ENCODE peak calls at places on chromosome 21, in seven cellular contexts. One of them, this sample, is unnamed.

GRCh38 chr21:31220567-31220966 is 123.5 kb downstream of the TIAM1 start:
- DNase-seq in activated gamma-delta T cell treated with anti-CD3 and anti-CD28 coated beads, Interleukin-2, amount 50 U/mL, for 16 hours: no peak
- DNase-seq in NCI-H446: no peak
- DNase-seq in kidney tubule cell: peak
- DNase-seq in DMS53: no peak
- DNase-seq in BJ: no peak
- DNase-seq in endothelial cell: no peak
- DNase-seq in this sample: no peak

GRCh38 chr21:21612446-21612845 is 614.2 kb downstream of the NCAM2 start:
- DNase-seq in kidney tubule cell: peak
- DNase-seq in BJ: peak
- DNase-seq in endothelial cell: no peak
- DNase-seq in NCI-H446: no peak
- DNase-seq in activated gamma-delta T cell treated with anti-CD3 and anti-CD28 coated beads, Interleukin-2, amount 50 U/mL, for 16 hours: no peak
- DNase-seq in DMS53: no peak
- DNase-seq in this sample: no peak

GRCh38 chr21:32015740-32016139 is 142.9 kb downstream of the HUNK start:
- DNase-seq in endothelial cell: no peak
- DNase-seq in kidney tubule cell: no peak
- DNase-seq in activated gamma-delta T cell treated with anti-CD3 and anti-CD28 coated beads, Interleukin-2, amount 50 U/mL, for 16 hours: no peak
- DNase-seq in BJ: no peak
- DNase-seq in NCI-H446: no peak
- DNase-seq in DMS53: no peak
- DNase-seq in this sample: no peak

GRCh38 chr21:46459356-46460112 is 843 bp downstream of the DIP2A start:
- DNase-seq in BJ: no peak
- DNase-seq in DMS53: peak
- DNase-seq in NCI-H446: no peak
- DNase-seq in kidney tubule cell: peak
- DNase-seq in activated gamma-delta T cell treated with anti-CD3 and anti-CD28 coated beads, Interleukin-2, amount 50 U/mL, for 16 hours: no peak
- DNase-seq in endothelial cell: peak
- DNase-seq in this sample: no peak

GRCh38 chr21:17402885-17403477 is 109.9 kb upstream of the CXADR start:
- DNase-seq in activated gamma-delta T cell treated with anti-CD3 and anti-CD28 coated beads, Interleukin-2, amount 50 U/mL, for 16 hours: no peak
- DNase-seq in DMS53: no peak
- DNase-seq in kidney tubule cell: no peak
- DNase-seq in endothelial cell: no peak
- DNase-seq in BJ: no peak
- DNase-seq in NCI-H446: peak
- DNase-seq in this sample: no peak

GRCh38 chr21:42153746-42154145 is 65.2 kb upstream of the ABCG1 start:
- DNase-seq in DMS53: no peak
- DNase-seq in activated gamma-delta T cell treated with anti-CD3 and anti-CD28 coated beads, Interleukin-2, amount 50 U/mL, for 16 hours: no peak
- DNase-seq in endothelial cell: no peak
- DNase-seq in kidney tubule cell: no peak
- DNase-seq in NCI-H446: no peak
- DNase-seq in BJ: no peak
- DNase-seq in this sample: no peak

GRCh38 chr21:41833138-41834115 is 45.7 kb downstream of the PRDM15 start:
- DNase-seq in NCI-H446: no peak
- DNase-seq in activated gamma-delta T cell treated with anti-CD3 and anti-CD28 coated beads, Interleukin-2, amount 50 U/mL, for 16 hours: no peak
- DNase-seq in kidney tubule cell: no peak
- DNase-seq in endothelial cell: no peak
- DNase-seq in BJ: no peak
- DNase-seq in DMS53: no peak
- DNase-seq in this sample: no peak

GRCh38 chr21:25421327-25422028 is 185.8 kb downstream of the MRPL39 start:
- DNase-seq in endothelial cell: peak
- DNase-seq in kidney tubule cell: peak
- DNase-seq in DMS53: peak
- DNase-seq in NCI-H446: peak
- DNase-seq in BJ: no peak
- DNase-seq in activated gamma-delta T cell treated with anti-CD3 and anti-CD28 coated beads, Interleukin-2, amount 50 U/mL, for 16 hours: peak
- DNase-seq in this sample: peak

GRCh38 chr21:39537571-39537970 is 75.2 kb upstream of the B3GALT5 start:
- DNase-seq in kidney tubule cell: peak
- DNase-seq in NCI-H446: no peak
- DNase-seq in BJ: no peak
- DNase-seq in DMS53: peak
- DNase-seq in activated gamma-delta T cell treated with anti-CD3 and anti-CD28 coated beads, Interleukin-2, amount 50 U/mL, for 16 hours: no peak
- DNase-seq in endothelial cell: no peak
- DNase-seq in this sample: no peak

GRCh38 chr21:40793057-40793456 is 53.9 kb downstream of the DSCAM start:
- DNase-seq in activated gamma-delta T cell treated with anti-CD3 and anti-CD28 coated beads, Interleukin-2, amount 50 U/mL, for 16 hours: no peak
- DNase-seq in DMS53: no peak
- DNase-seq in BJ: peak
- DNase-seq in kidney tubule cell: no peak
- DNase-seq in NCI-H446: peak
- DNase-seq in endothelial cell: no peak
- DNase-seq in this sample: no peak

GRCh38 chr21:41614456-41615010 is 106.6 kb upstream of the TMPRSS2 start:
- DNase-seq in DMS53: no peak
- DNase-seq in activated gamma-delta T cell treated with anti-CD3 and anti-CD28 coated beads, Interleukin-2, amount 50 U/mL, for 16 hours: no peak
- DNase-seq in kidney tubule cell: peak
- DNase-seq in BJ: no peak
- DNase-seq in NCI-H446: no peak
- DNase-seq in endothelial cell: no peak
- DNase-seq in this sample: no peak

GRCh38 chr21:36849461-36849860 is 117.0 kb downstream of the HLCS start:
- DNase-seq in kidney tubule cell: no peak
- DNase-seq in activated gamma-delta T cell treated with anti-CD3 and anti-CD28 coated beads, Interleukin-2, amount 50 U/mL, for 16 hours: no peak
- DNase-seq in NCI-H446: no peak
- DNase-seq in endothelial cell: no peak
- DNase-seq in BJ: no peak
- DNase-seq in DMS53: peak
- DNase-seq in this sample: no peak

GRCh38 chr21:27580276-27580675 is 613.4 kb upstream of the ADAMTS5 start:
- DNase-seq in kidney tubule cell: peak
- DNase-seq in NCI-H446: no peak
- DNase-seq in DMS53: no peak
- DNase-seq in BJ: no peak
- DNase-seq in endothelial cell: no peak
- DNase-seq in activated gamma-delta T cell treated with anti-CD3 and anti-CD28 coated beads, Interleukin-2, amount 50 U/mL, for 16 hours: no peak
- DNase-seq in this sample: no peak

GRCh38 chr21:28509031-28509430 is 483.6 kb downstream of the LTN1 start:
- DNase-seq in kidney tubule cell: no peak
- DNase-seq in BJ: no peak
- DNase-seq in activated gamma-delta T cell treated with anti-CD3 and anti-CD28 coated beads, Interleukin-2, amount 50 U/mL, for 16 hours: no peak
- DNase-seq in NCI-H446: no peak
- DNase-seq in endothelial cell: no peak
- DNase-seq in DMS53: peak
- DNase-seq in this sample: no peak

GRCh38 chr21:45309069-45309521 is 21.4 kb upstream of the POFUT2 start:
- DNase-seq in BJ: no peak
- DNase-seq in NCI-H446: no peak
- DNase-seq in kidney tubule cell: peak
- DNase-seq in endothelial cell: peak
- DNase-seq in DMS53: peak
- DNase-seq in activated gamma-delta T cell treated with anti-CD3 and anti-CD28 coated beads, Interleukin-2, amount 50 U/mL, for 16 hours: no peak
- DNase-seq in this sample: no peak

GRCh38 chr21:21968810-21969588 is 970.8 kb downstream of the NCAM2 start:
- DNase-seq in kidney tubule cell: no peak
- DNase-seq in activated gamma-delta T cell treated with anti-CD3 and anti-CD28 coated beads, Interleukin-2, amount 50 U/mL, for 16 hours: no peak
- DNase-seq in endothelial cell: no peak
- DNase-seq in DMS53: no peak
- DNase-seq in BJ: no peak
- DNase-seq in NCI-H446: peak
- DNase-seq in this sample: no peak

GRCh38 chr21:39325458-39325857 is 12.0 kb upstream of the BRWD1 start:
- DNase-seq in kidney tubule cell: no peak
- DNase-seq in activated gamma-delta T cell treated with anti-CD3 and anti-CD28 coated beads, Interleukin-2, amount 50 U/mL, for 16 hours: no peak
- DNase-seq in NCI-H446: no peak
- DNase-seq in BJ: no peak
- DNase-seq in endothelial cell: no peak
- DNase-seq in DMS53: no peak
- DNase-seq in this sample: no peak

GRCh38 chr21:45580576-45581321 is 38.5 kb upstream of the SLC19A1 start:
- DNase-seq in kidney tubule cell: no peak
- DNase-seq in DMS53: no peak
- DNase-seq in BJ: no peak
- DNase-seq in NCI-H446: no peak
- DNase-seq in activated gamma-delta T cell treated with anti-CD3 and anti-CD28 coated beads, Interleukin-2, amount 50 U/mL, for 16 hours: no peak
- DNase-seq in endothelial cell: no peak
- DNase-seq in this sample: no peak

GRCh38 chr21:44761011-44761729 is 40.5 kb downstream of the UBE2G2 start:
- DNase-seq in DMS53: peak
- DNase-seq in endothelial cell: no peak
- DNase-seq in kidney tubule cell: peak
- DNase-seq in NCI-H446: no peak
- DNase-seq in BJ: no peak
- DNase-seq in activated gamma-delta T cell treated with anti-CD3 and anti-CD28 coated beads, Interleukin-2, amount 50 U/mL, for 16 hours: no peak
- DNase-seq in this sample: no peak

GRCh38 chr21:31476551-31477120 is 132.6 kb upstream of the TIAM1 start:
- DNase-seq in kidney tubule cell: no peak
- DNase-seq in DMS53: peak
- DNase-seq in BJ: no peak
- DNase-seq in NCI-H446: no peak
- DNase-seq in endothelial cell: no peak
- DNase-seq in activated gamma-delta T cell treated with anti-CD3 and anti-CD28 coated beads, Interleukin-2, amount 50 U/mL, for 16 hours: no peak
- DNase-seq in this sample: no peak

GRCh38 chr21:20902998-20903397 is 95.2 kb upstream of the NCAM2 start:
- DNase-seq in BJ: no peak
- DNase-seq in kidney tubule cell: no peak
- DNase-seq in NCI-H446: no peak
- DNase-seq in activated gamma-delta T cell treated with anti-CD3 and anti-CD28 coated beads, Interleukin-2, amount 50 U/mL, for 16 hours: no peak
- DNase-seq in DMS53: no peak
- DNase-seq in endothelial cell: no peak
- DNase-seq in this sample: no peak

GRCh38 chr21:27421654-27422053 is 454.8 kb upstream of the ADAMTS5 start:
- DNase-seq in NCI-H446: no peak
- DNase-seq in BJ: no peak
- DNase-seq in endothelial cell: no peak
- DNase-seq in activated gamma-delta T cell treated with anti-CD3 and anti-CD28 coated beads, Interleukin-2, amount 50 U/mL, for 16 hours: no peak
- DNase-seq in DMS53: no peak
- DNase-seq in kidney tubule cell: no peak
- DNase-seq in this sample: no peak

GRCh38 chr21:41971891-41972290 is 18.1 kb upstream of the C2CD2 start:
- DNase-seq in BJ: no peak
- DNase-seq in endothelial cell: no peak
- DNase-seq in NCI-H446: no peak
- DNase-seq in activated gamma-delta T cell treated with anti-CD3 and anti-CD28 coated beads, Interleukin-2, amount 50 U/mL, for 16 hours: no peak
- DNase-seq in kidney tubule cell: no peak
- DNase-seq in DMS53: no peak
- DNase-seq in this sample: no peak

GRCh38 chr21:28473530-28474225 is 519.0 kb downstream of the LTN1 start:
- DNase-seq in DMS53: no peak
- DNase-seq in endothelial cell: no peak
- DNase-seq in kidney tubule cell: no peak
- DNase-seq in BJ: peak
- DNase-seq in activated gamma-delta T cell treated with anti-CD3 and anti-CD28 coated beads, Interleukin-2, amount 50 U/mL, for 16 hours: no peak
- DNase-seq in NCI-H446: no peak
- DNase-seq in this sample: no peak

GRCh38 chr21:43924421-43925095 is 59.5 kb downstream of the AGPAT3 start:
- DNase-seq in NCI-H446: no peak
- DNase-seq in DMS53: no peak
- DNase-seq in kidney tubule cell: no peak
- DNase-seq in activated gamma-delta T cell treated with anti-CD3 and anti-CD28 coated beads, Interleukin-2, amount 50 U/mL, for 16 hours: no peak
- DNase-seq in endothelial cell: no peak
- DNase-seq in BJ: no peak
- DNase-seq in this sample: no peak

GRCh38 chr21:37655601-37656300 is 260.5 kb downstream of the KCNJ6 start:
- DNase-seq in endothelial cell: no peak
- DNase-seq in kidney tubule cell: no peak
- DNase-seq in activated gamma-delta T cell treated with anti-CD3 and anti-CD28 coated beads, Interleukin-2, amount 50 U/mL, for 16 hours: no peak
- DNase-seq in NCI-H446: no peak
- DNase-seq in BJ: no peak
- DNase-seq in DMS53: no peak
- DNase-seq in this sample: no peak

GRCh38 chr21:21018841-21019240 is 20.6 kb downstream of the NCAM2 start:
- DNase-seq in kidney tubule cell: no peak
- DNase-seq in endothelial cell: no peak
- DNase-seq in NCI-H446: no peak
- DNase-seq in activated gamma-delta T cell treated with anti-CD3 and anti-CD28 coated beads, Interleukin-2, amount 50 U/mL, for 16 hours: no peak
- DNase-seq in BJ: no peak
- DNase-seq in DMS53: no peak
- DNase-seq in this sample: no peak

GRCh38 chr21:41726970-41727783 is 39.7 kb downstream of the RIPK4 start:
- DNase-seq in endothelial cell: no peak
- DNase-seq in activated gamma-delta T cell treated with anti-CD3 and anti-CD28 coated beads, Interleukin-2, amount 50 U/mL, for 16 hours: no peak
- DNase-seq in NCI-H446: no peak
- DNase-seq in BJ: no peak
- DNase-seq in kidney tubule cell: peak
- DNase-seq in DMS53: no peak
- DNase-seq in this sample: no peak

GRCh38 chr21:28132713-28133112 is 860.0 kb downstream of the LTN1 start:
- DNase-seq in kidney tubule cell: no peak
- DNase-seq in NCI-H446: no peak
- DNase-seq in BJ: peak
- DNase-seq in DMS53: no peak
- DNase-seq in endothelial cell: no peak
- DNase-seq in activated gamma-delta T cell treated with anti-CD3 and anti-CD28 coated beads, Interleukin-2, amount 50 U/mL, for 16 hours: no peak
- DNase-seq in this sample: no peak

GRCh38 chr21:42058631-42059111 is 12.4 kb upstream of the UMODL1 start:
- DNase-seq in DMS53: no peak
- DNase-seq in NCI-H446: no peak
- DNase-seq in endothelial cell: no peak
- DNase-seq in kidney tubule cell: no peak
- DNase-seq in BJ: no peak
- DNase-seq in activated gamma-delta T cell treated with anti-CD3 and anti-CD28 coated beads, Interleukin-2, amount 50 U/mL, for 16 hours: no peak
- DNase-seq in this sample: no peak

GRCh38 chr21:15134711-15135110 is 69.9 kb upstream of the NRIP1 start:
- DNase-seq in BJ: no peak
- DNase-seq in kidney tubule cell: no peak
- DNase-seq in DMS53: no peak
- DNase-seq in endothelial cell: no peak
- DNase-seq in activated gamma-delta T cell treated with anti-CD3 and anti-CD28 coated beads, Interleukin-2, amount 50 U/mL, for 16 hours: no peak
- DNase-seq in NCI-H446: no peak
- DNase-seq in this sample: no peak

GRCh38 chr21:41170442-41170841 is 2.5 kb downstream of the BACE2 start:
- DNase-seq in BJ: no peak
- DNase-seq in endothelial cell: peak
- DNase-seq in NCI-H446: no peak
- DNase-seq in activated gamma-delta T cell treated with anti-CD3 and anti-CD28 coated beads, Interleukin-2, amount 50 U/mL, for 16 hours: no peak
- DNase-seq in DMS53: peak
- DNase-seq in kidney tubule cell: peak
- DNase-seq in this sample: no peak

GRCh38 chr21:44880762-44881585 is 7.5 kb upstream of the PTTG1IP start:
- DNase-seq in DMS53: no peak
- DNase-seq in NCI-H446: no peak
- DNase-seq in BJ: peak
- DNase-seq in activated gamma-delta T cell treated with anti-CD3 and anti-CD28 coated beads, Interleukin-2, amount 50 U/mL, for 16 hours: no peak
- DNase-seq in kidney tubule cell: peak
- DNase-seq in endothelial cell: no peak
- DNase-seq in this sample: no peak

GRCh38 chr21:38236232-38236631 is 20.6 kb upstream of the KCNJ15 start:
- DNase-seq in BJ: no peak
- DNase-seq in endothelial cell: no peak
- DNase-seq in DMS53: no peak
- DNase-seq in NCI-H446: no peak
- DNase-seq in activated gamma-delta T cell treated with anti-CD3 and anti-CD28 coated beads, Interleukin-2, amount 50 U/mL, for 16 hours: no peak
- DNase-seq in kidney tubule cell: peak
- DNase-seq in this sample: no peak

GRCh38 chr21:41901782-41902181 is 22.6 kb upstream of the PRDM15 start:
- DNase-seq in NCI-H446: no peak
- DNase-seq in BJ: no peak
- DNase-seq in endothelial cell: no peak
- DNase-seq in kidney tubule cell: no peak
- DNase-seq in DMS53: no peak
- DNase-seq in activated gamma-delta T cell treated with anti-CD3 and anti-CD28 coated beads, Interleukin-2, amount 50 U/mL, for 16 hours: no peak
- DNase-seq in this sample: no peak

GRCh38 chr21:29233611-29234540 is 64.8 kb upstream of the BACH1 start:
- DNase-seq in kidney tubule cell: peak
- DNase-seq in DMS53: no peak
- DNase-seq in BJ: no peak
- DNase-seq in endothelial cell: no peak
- DNase-seq in NCI-H446: no peak
- DNase-seq in activated gamma-delta T cell treated with anti-CD3 and anti-CD28 coated beads, Interleukin-2, amount 50 U/mL, for 16 hours: no peak
- DNase-seq in this sample: no peak

GRCh38 chr21:44013380-44014088 is 1.4 kb downstream of the TRAPPC10 start:
- DNase-seq in activated gamma-delta T cell treated with anti-CD3 and anti-CD28 coated beads, Interleukin-2, amount 50 U/mL, for 16 hours: peak
- DNase-seq in kidney tubule cell: peak
- DNase-seq in endothelial cell: peak
- DNase-seq in BJ: no peak
- DNase-seq in NCI-H446: no peak
- DNase-seq in DMS53: peak
- DNase-seq in this sample: peak

GRCh38 chr21:14243877-14244276 is 27.9 kb downstream of the RBM11 start:
- DNase-seq in activated gamma-delta T cell treated with anti-CD3 and anti-CD28 coated beads, Interleukin-2, amount 50 U/mL, for 16 hours: no peak
- DNase-seq in DMS53: no peak
- DNase-seq in NCI-H446: no peak
- DNase-seq in kidney tubule cell: no peak
- DNase-seq in BJ: no peak
- DNase-seq in endothelial cell: no peak
- DNase-seq in this sample: no peak